ENCODE peak calls at places on chromosomes 13 and 19, in ten cellular contexts. Y, N, Z, W, O, D, I, F, E and S are unnamed samples. For H3K36me3, the result is how much of the 10 kb centered on the place peaks cover.

GRCh38 chr19:2109278-2109864 is 12.7 kb downstream of the IZUMO4 start:
- DNase-seq in Y (no peak), N (no peak), Z (no peak), W (no peak), O (no peak), D (no peak), I (no peak), F (no peak), E (no peak), S (no peak)

GRCh38 chr19:38648789-38649304 is 1.4 kb downstream of the ACTN4 start:
- DNase-seq in Y (no peak), N (no peak), Z (no peak), W (no peak), O (no peak), D (no peak), I (no peak), F (no peak), E (no peak), S (no peak)

GRCh38 chr13:77907653-77908341 is 10.8 kb downstream of the EDNRB start:
- DNase-seq in Y (no peak), N (no peak), Z (no peak), W (no peak), O (no peak), D (no peak), I (no peak), F (peak), E (no peak), S (no peak)

GRCh38 chr19:1808395-1808731 is 3.7 kb downstream of the ATP8B3 start:
- DNase-seq in Y (no peak), N (no peak), Z (no peak), W (no peak), O (no peak), D (no peak), I (no peak), F (no peak), E (no peak), S (no peak)

GRCh38 chr19:47633516-47633915 is 24.6 kb downstream of the BICRA start:
- DNase-seq in Y (no peak), N (no peak), Z (peak), W (no peak), O (no peak), D (no peak), I (peak), F (no peak), E (no peak), S (no peak)

GRCh38 chr19:53467138-53467502 is 413 bp upstream of the ZNF813 start:
- DNase-seq in Y (no peak), N (peak), Z (no peak), W (no peak), O (no peak), D (peak), I (no peak), F (peak), E (no peak), S (no peak)

GRCh38 chr19:11361037-11361770 is 6.0 kb downstream of the PLPPR2 start:
- DNase-seq in Y (no peak), N (peak), Z (peak), W (no peak), O (no peak), D (peak), I (no peak), F (no peak), E (peak), S (no peak)

GRCh38 chr13:20403826-20404225 is 121.8 kb downstream of the CRYL1 start:
- DNase-seq in Y (no peak), N (no peak), Z (no peak), W (no peak), O (no peak), D (no peak), I (no peak), F (no peak), E (no peak), S (no peak)

GRCh38 chr19:38210458-38210987 is 13.5 kb downstream of the DPF1 start:
- DNase-seq in Y (no peak), N (peak), Z (no peak), W (no peak), O (no peak), D (peak), I (no peak), F (peak), E (peak), S (no peak)

GRCh38 chr13:77836423-77836822 is 82.2 kb downstream of the EDNRB start:
- DNase-seq in Y (no peak), N (no peak), Z (no peak), W (no peak), O (no peak), D (no peak), I (no peak), F (no peak), E (no peak), S (no peak)

GRCh38 chr13:33945477-33945876 is 127.5 kb downstream of the RFC3 start:
- DNase-seq in Y (no peak), N (no peak), Z (no peak), W (no peak), O (no peak), D (no peak), I (no peak), F (no peak), E (no peak), S (no peak)

GRCh38 chr19:55300821-55301458 is 17.1 kb downstream of the BRSK1 start:
- DNase-seq in Y (no peak), N (no peak), Z (no peak), W (no peak), O (no peak), D (peak), I (no peak), F (no peak), E (no peak), S (no peak)
- H3K36me3 ChIP-seq in Y (under half), N (under half), Z (under half), W (under half), O (under half), D (under half), I (under half), F (under half), E (under half), S (under half)

DNA sequence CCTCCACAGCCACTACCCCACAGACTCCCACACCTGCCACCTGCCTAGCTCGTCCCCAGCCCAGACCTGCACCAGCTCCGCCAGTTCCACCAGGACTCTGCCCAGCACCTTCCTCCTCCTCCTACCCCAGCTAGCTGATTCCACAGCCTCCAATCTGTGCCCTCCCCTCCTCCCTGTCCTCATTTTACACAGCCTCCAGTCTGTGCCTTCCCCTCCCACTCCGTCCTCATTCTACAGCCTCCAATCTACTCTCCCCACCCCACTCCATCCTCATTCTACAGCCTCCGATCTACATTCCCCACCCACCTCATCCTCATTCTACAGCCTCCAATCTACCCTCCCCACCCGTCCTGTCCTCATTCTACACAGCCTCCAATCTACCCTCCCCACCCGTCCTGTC is 7.3 kb downstream of the MYDGF start:
- DNase-seq in Y (no peak), N (no peak), Z (no peak), W (no peak), O (no peak), D (no peak), I (no peak), F (no peak), E (no peak), S (no peak)
- H3K36me3 ChIP-seq in Y (half or more), N (half or more), Z (under half), W (half or more), O (under half), D (under half), I (under half), F (half or more), E (under half), S (half or more)

GRCh38 chr19:14408641-14409120 is 10.5 kb downstream of the DDX39A start:
- DNase-seq in Y (no peak), N (no peak), Z (no peak), W (no peak), O (no peak), D (no peak), I (no peak), F (no peak), E (no peak), S (no peak)
- H3K36me3 ChIP-seq in Y (half or more), N (half or more), Z (under half), W (half or more), O (half or more), D (under half), I (half or more), F (half or more), E (under half), S (half or more)

GRCh38 chr19:57686727-57687126 is 5.0 kb downstream of the ZNF551 start:
- DNase-seq in Y (no peak), N (no peak), Z (no peak), W (no peak), O (no peak), D (no peak), I (no peak), F (no peak), E (no peak), S (no peak)
- H3K36me3 ChIP-seq in Y (half or more), N (half or more), Z (under half), W (under half), O (under half), D (under half), I (half or more), F (under half), E (under half), S (under half)

GRCh38 chr19:13076320-13076719 is 26.3 kb downstream of the LYL1 start:
- DNase-seq in Y (no peak), N (no peak), Z (no peak), W (no peak), O (no peak), D (no peak), I (no peak), F (no peak), E (no peak), S (no peak)
- H3K36me3 ChIP-seq in Y (half or more), N (half or more), Z (under half), W (under half), O (under half), D (under half), I (under half), F (under half), E (under half), S (under half)